ENCODE peak calls at places on chromosomes 5 and 9, in four cellular contexts. One of them, this sample, is unnamed.

GRCh38 chr5:58133631-58134296 is 326.1 kb downstream of the PLK2 start:
- DNase-seq in stimulated activated CD4-positive, alpha-beta T cell treated with anti-CD3 and anti-CD28 coated beads, Interleukin-1b, Interleukin-23, amount 100 ng/mL, for 48 hours: no peak
- DNase-seq in Panc1: no peak
- DNase-seq in HT-29: peak
- DNase-seq in this sample: no peak

GRCh38 chr9:131776036-131776435 is 36.2 kb upstream of the RAPGEF1 start:
- DNase-seq in stimulated activated CD4-positive, alpha-beta T cell treated with anti-CD3 and anti-CD28 coated beads, Interleukin-1b, Interleukin-23, amount 100 ng/mL, for 48 hours: no peak
- DNase-seq in Panc1: no peak
- DNase-seq in HT-29: no peak
- DNase-seq in this sample: no peak

GRCh38 chr5:97141031-97141430 is 1.4 kb downstream of the LIX1 start:
- DNase-seq in stimulated activated CD4-positive, alpha-beta T cell treated with anti-CD3 and anti-CD28 coated beads, Interleukin-1b, Interleukin-23, amount 100 ng/mL, for 48 hours: no peak
- DNase-seq in Panc1: no peak
- DNase-seq in HT-29: no peak
- DNase-seq in this sample: no peak

GRCh38 chr9:1721219-1721618 is 293.9 kb upstream of the SMARCA2 start:
- DNase-seq in stimulated activated CD4-positive, alpha-beta T cell treated with anti-CD3 and anti-CD28 coated beads, Interleukin-1b, Interleukin-23, amount 100 ng/mL, for 48 hours: no peak
- DNase-seq in Panc1: no peak
- DNase-seq in HT-29: no peak
- DNase-seq in this sample: no peak

GRCh38 chr9:117247271-117247670 is 167.6 kb downstream of the ASTN2 start:
- DNase-seq in stimulated activated CD4-positive, alpha-beta T cell treated with anti-CD3 and anti-CD28 coated beads, Interleukin-1b, Interleukin-23, amount 100 ng/mL, for 48 hours: no peak
- DNase-seq in Panc1: no peak
- DNase-seq in HT-29: peak
- DNase-seq in this sample: no peak

GRCh38 chr5:56056875-56057274 is 62.1 kb upstream of the IL6ST start:
- DNase-seq in stimulated activated CD4-positive, alpha-beta T cell treated with anti-CD3 and anti-CD28 coated beads, Interleukin-1b, Interleukin-23, amount 100 ng/mL, for 48 hours: no peak
- DNase-seq in Panc1: no peak
- DNase-seq in HT-29: no peak
- DNase-seq in this sample: no peak

GRCh38 chr9:16811987-16812685 is 58.3 kb downstream of the BNC2 start:
- DNase-seq in stimulated activated CD4-positive, alpha-beta T cell treated with anti-CD3 and anti-CD28 coated beads, Interleukin-1b, Interleukin-23, amount 100 ng/mL, for 48 hours: no peak
- DNase-seq in Panc1: no peak
- DNase-seq in HT-29: no peak
- DNase-seq in this sample: no peak

GRCh38 chr9:116737137-116737546 is 50.0 kb downstream of the TRIM32 start:
- DNase-seq in stimulated activated CD4-positive, alpha-beta T cell treated with anti-CD3 and anti-CD28 coated beads, Interleukin-1b, Interleukin-23, amount 100 ng/mL, for 48 hours: peak
- DNase-seq in Panc1: peak
- DNase-seq in HT-29: peak
- DNase-seq in this sample: peak

GRCh38 chr5:95628933-95629332 is 9.0 kb downstream of the GPR150 start:
- DNase-seq in stimulated activated CD4-positive, alpha-beta T cell treated with anti-CD3 and anti-CD28 coated beads, Interleukin-1b, Interleukin-23, amount 100 ng/mL, for 48 hours: no peak
- DNase-seq in Panc1: no peak
- DNase-seq in HT-29: no peak
- DNase-seq in this sample: no peak

GRCh38 chr5:169581580-169582227 is 1.9 kb upstream of the SPDL1 start:
- DNase-seq in stimulated activated CD4-positive, alpha-beta T cell treated with anti-CD3 and anti-CD28 coated beads, Interleukin-1b, Interleukin-23, amount 100 ng/mL, for 48 hours: peak
- DNase-seq in Panc1: peak
- DNase-seq in HT-29: peak
- DNase-seq in this sample: peak

GRCh38 chr9:129336130-129336528 is 158.1 kb upstream of the IER5L start:
- DNase-seq in stimulated activated CD4-positive, alpha-beta T cell treated with anti-CD3 and anti-CD28 coated beads, Interleukin-1b, Interleukin-23, amount 100 ng/mL, for 48 hours: no peak
- DNase-seq in Panc1: no peak
- DNase-seq in HT-29: peak
- DNase-seq in this sample: no peak

GRCh38 chr5:10596886-10597451 is 33.1 kb downstream of the ANKRD33B start:
- DNase-seq in stimulated activated CD4-positive, alpha-beta T cell treated with anti-CD3 and anti-CD28 coated beads, Interleukin-1b, Interleukin-23, amount 100 ng/mL, for 48 hours: no peak
- DNase-seq in Panc1: no peak
- DNase-seq in HT-29: no peak
- DNase-seq in this sample: no peak

GRCh38 chr5:137395011-137395755 is 103.9 kb downstream of the SPOCK1 start:
- DNase-seq in stimulated activated CD4-positive, alpha-beta T cell treated with anti-CD3 and anti-CD28 coated beads, Interleukin-1b, Interleukin-23, amount 100 ng/mL, for 48 hours: no peak
- DNase-seq in Panc1: peak
- DNase-seq in HT-29: no peak
- DNase-seq in this sample: no peak

GRCh38 chr9:137683307-137683864 is 64.6 kb downstream of the EHMT1 start:
- DNase-seq in stimulated activated CD4-positive, alpha-beta T cell treated with anti-CD3 and anti-CD28 coated beads, Interleukin-1b, Interleukin-23, amount 100 ng/mL, for 48 hours: no peak
- DNase-seq in Panc1: no peak
- DNase-seq in HT-29: no peak
- DNase-seq in this sample: no peak

GRCh38 chr9:130549093-130549735 is 30.2 kb upstream of the FUBP3 start:
- DNase-seq in stimulated activated CD4-positive, alpha-beta T cell treated with anti-CD3 and anti-CD28 coated beads, Interleukin-1b, Interleukin-23, amount 100 ng/mL, for 48 hours: no peak
- DNase-seq in Panc1: no peak
- DNase-seq in HT-29: peak
- DNase-seq in this sample: peak

GRCh38 chr5:62780888-62781287 is 202.3 kb downstream of the LRRC70 start:
- DNase-seq in stimulated activated CD4-positive, alpha-beta T cell treated with anti-CD3 and anti-CD28 coated beads, Interleukin-1b, Interleukin-23, amount 100 ng/mL, for 48 hours: no peak
- DNase-seq in Panc1: no peak
- DNase-seq in HT-29: no peak
- DNase-seq in this sample: no peak

GRCh38 chr5:140147460-140147859 is 21.7 kb downstream of the IGIP start:
- DNase-seq in stimulated activated CD4-positive, alpha-beta T cell treated with anti-CD3 and anti-CD28 coated beads, Interleukin-1b, Interleukin-23, amount 100 ng/mL, for 48 hours: no peak
- DNase-seq in Panc1: no peak
- DNase-seq in HT-29: no peak
- DNase-seq in this sample: no peak

GRCh38 chr5:72485366-72486052 is 21.7 kb downstream of the ZNF366 start:
- DNase-seq in stimulated activated CD4-positive, alpha-beta T cell treated with anti-CD3 and anti-CD28 coated beads, Interleukin-1b, Interleukin-23, amount 100 ng/mL, for 48 hours: no peak
- DNase-seq in Panc1: no peak
- DNase-seq in HT-29: no peak
- DNase-seq in this sample: no peak

GRCh38 chr9:108766786-108767185 is 89.0 kb downstream of the ACTL7B start:
- DNase-seq in stimulated activated CD4-positive, alpha-beta T cell treated with anti-CD3 and anti-CD28 coated beads, Interleukin-1b, Interleukin-23, amount 100 ng/mL, for 48 hours: no peak
- DNase-seq in Panc1: no peak
- DNase-seq in HT-29: no peak
- DNase-seq in this sample: no peak

GRCh38 chr9:96256800-96257199 is 45.2 kb downstream of the HSD17B3 start:
- DNase-seq in stimulated activated CD4-positive, alpha-beta T cell treated with anti-CD3 and anti-CD28 coated beads, Interleukin-1b, Interleukin-23, amount 100 ng/mL, for 48 hours: no peak
- DNase-seq in Panc1: no peak
- DNase-seq in HT-29: peak
- DNase-seq in this sample: no peak

GRCh38 chr5:1800470-1801060 is 642 bp upstream of the NDUFS6 start:
- DNase-seq in stimulated activated CD4-positive, alpha-beta T cell treated with anti-CD3 and anti-CD28 coated beads, Interleukin-1b, Interleukin-23, amount 100 ng/mL, for 48 hours: no peak
- DNase-seq in Panc1: peak
- DNase-seq in HT-29: peak
- DNase-seq in this sample: no peak

GRCh38 chr5:14628346-14628745 is 36.2 kb upstream of the OTULIN start:
- DNase-seq in stimulated activated CD4-positive, alpha-beta T cell treated with anti-CD3 and anti-CD28 coated beads, Interleukin-1b, Interleukin-23, amount 100 ng/mL, for 48 hours: peak
- DNase-seq in Panc1: no peak
- DNase-seq in HT-29: peak
- DNase-seq in this sample: no peak

GRCh38 chr9:114789006-114789405 is 16.8 kb downstream of the TNFSF15 start:
- DNase-seq in stimulated activated CD4-positive, alpha-beta T cell treated with anti-CD3 and anti-CD28 coated beads, Interleukin-1b, Interleukin-23, amount 100 ng/mL, for 48 hours: no peak
- DNase-seq in Panc1: no peak
- DNase-seq in HT-29: no peak
- DNase-seq in this sample: no peak

GRCh38 chr5:62376064-62376463 is 27.6 kb downstream of the DIMT1 start:
- DNase-seq in stimulated activated CD4-positive, alpha-beta T cell treated with anti-CD3 and anti-CD28 coated beads, Interleukin-1b, Interleukin-23, amount 100 ng/mL, for 48 hours: no peak
- DNase-seq in Panc1: peak
- DNase-seq in HT-29: peak
- DNase-seq in this sample: no peak

GRCh38 chr5:65924366-65925093 is 1.8 kb upstream of the ERBIN start:
- DNase-seq in stimulated activated CD4-positive, alpha-beta T cell treated with anti-CD3 and anti-CD28 coated beads, Interleukin-1b, Interleukin-23, amount 100 ng/mL, for 48 hours: no peak
- DNase-seq in Panc1: no peak
- DNase-seq in HT-29: no peak
- DNase-seq in this sample: no peak

GRCh38 chr9:122821278-122821952 is 7.0 kb downstream of the PDCL start:
- DNase-seq in stimulated activated CD4-positive, alpha-beta T cell treated with anti-CD3 and anti-CD28 coated beads, Interleukin-1b, Interleukin-23, amount 100 ng/mL, for 48 hours: no peak
- DNase-seq in Panc1: no peak
- DNase-seq in HT-29: no peak
- DNase-seq in this sample: no peak

GRCh38 chr5:136192526-136193395 is at the start of gene SMIM32:
- DNase-seq in stimulated activated CD4-positive, alpha-beta T cell treated with anti-CD3 and anti-CD28 coated beads, Interleukin-1b, Interleukin-23, amount 100 ng/mL, for 48 hours: no peak
- DNase-seq in Panc1: no peak
- DNase-seq in HT-29: no peak
- DNase-seq in this sample: no peak

GRCh38 chr9:131103535-131103934 is 7.2 kb downstream of the AIF1L start:
- DNase-seq in stimulated activated CD4-positive, alpha-beta T cell treated with anti-CD3 and anti-CD28 coated beads, Interleukin-1b, Interleukin-23, amount 100 ng/mL, for 48 hours: no peak
- DNase-seq in Panc1: no peak
- DNase-seq in HT-29: no peak
- DNase-seq in this sample: no peak

GRCh38 chr9:137286980-137287383 is 9.5 kb downstream of the TOR4A start:
- DNase-seq in stimulated activated CD4-positive, alpha-beta T cell treated with anti-CD3 and anti-CD28 coated beads, Interleukin-1b, Interleukin-23, amount 100 ng/mL, for 48 hours: no peak
- DNase-seq in Panc1: no peak
- DNase-seq in HT-29: no peak
- DNase-seq in this sample: peak

GRCh38 chr9:135156525-135157510 is 69.3 kb downstream of the OLFM1 start:
- DNase-seq in stimulated activated CD4-positive, alpha-beta T cell treated with anti-CD3 and anti-CD28 coated beads, Interleukin-1b, Interleukin-23, amount 100 ng/mL, for 48 hours: peak
- DNase-seq in Panc1: no peak
- DNase-seq in HT-29: peak
- DNase-seq in this sample: no peak

GRCh38 chr5:172646716-172647285 is 5.7 kb downstream of the NEURL1B start:
- DNase-seq in stimulated activated CD4-positive, alpha-beta T cell treated with anti-CD3 and anti-CD28 coated beads, Interleukin-1b, Interleukin-23, amount 100 ng/mL, for 48 hours: no peak
- DNase-seq in Panc1: no peak
- DNase-seq in HT-29: peak
- DNase-seq in this sample: no peak